ENCODE peak calls at places on chromosomes 7 and 10, in five cellular contexts. X is gastrocnemius medialis, H is G401, I is NCI-H1105 treated with DMSO at 0.1 percent for 48 hours, F is NCI-H82. W is an unnamed sample.
A peak's percentile ranks its signal among the peaks of the same experiment; 100 is the strongest.

GRCh38 chr7:19024261-19024660 is 93.2 kb downstream of the TWIST1 start:
- DNase-seq in I (no peak), F (no peak), X (no peak), H (no peak), W (no peak)

GRCh38 chr10:42753126-42753506 is 29.5 kb upstream of the BMS1 start:
- DNase-seq in H (peak; percentile 70), I (peak; percentile 23), F (peak; percentile 77), X (peak; percentile 26), W (peak; percentile 47)

GRCh38 chr7:2355079-2356008 is 717 bp downstream of the EIF3B start:
- DNase-seq in H (no peak), F (peak; percentile 45), I (no peak), X (no peak), W (no peak)

GRCh38 chr7:112986256-112987031 is 100.2 kb downstream of the GPR85 start:
- DNase-seq in H (no peak), F (no peak), I (no peak), X (no peak), W (no peak)

GRCh38 chr7:42858570-42858969 is 53.3 kb downstream of the C7orf25 start:
- DNase-seq in X (no peak), I (no peak), H (no peak), F (no peak), W (no peak)

GRCh38 chr10:129605986-129606518 is 139.0 kb downstream of the MGMT start:
- DNase-seq in H (no peak), F (peak; percentile 40), I (peak; percentile 80), X (no peak), W (no peak)

GRCh38 chr10:116316533-116316932 is 7.7 kb upstream of the CCDC172 start:
- DNase-seq in I (no peak), H (no peak), X (no peak), F (peak; percentile 85), W (no peak)

GRCh38 chr7:4998830-4999768 is 40.1 kb upstream of the MMD2 start:
- DNase-seq in F (no peak), X (no peak), I (no peak), H (no peak), W (no peak)

GRCh38 chr10:101400529-101400928 is 46.6 kb downstream of the BTRC start:
- DNase-seq in I (no peak), X (no peak), H (no peak), F (peak; percentile 38), W (no peak)

GRCh38 chr10:132687893-132688579 is 97.9 kb downstream of the NKX6-2 start:
- DNase-seq in F (no peak), X (no peak), I (no peak), H (no peak), W (no peak)